ENCODE peak calls at places on chromosomes 1 and 21, in nine cellular contexts. One of them, this sample, is unnamed.

GRCh38 chr1:175317309-175317708 is 124.7 kb upstream of the KIAA0040 start:
- DNase-seq in HCT116: peak; percentile 13
- DNase-seq in WERI-Rb-1: no peak
- DNase-seq in heart right ventricle: no peak
- DNase-seq in progenitor cell of endocrine pancreas: no peak
- DNase-seq in spleen: no peak
- DNase-seq in stomach: no peak
- DNase-seq in right lobe of liver: no peak
- DNase-seq in left lung: no peak
- DNase-seq in this sample: no peak

GRCh38 chr1:65056234-65056633 is 89.9 kb upstream of the JAK1 start:
- DNase-seq in HCT116: no peak
- DNase-seq in heart right ventricle: no peak
- DNase-seq in spleen: no peak
- DNase-seq in right lobe of liver: no peak
- DNase-seq in WERI-Rb-1: no peak
- DNase-seq in left lung: no peak
- DNase-seq in stomach: no peak
- DNase-seq in progenitor cell of endocrine pancreas: no peak
- DNase-seq in this sample: no peak

GRCh38 chr21:29938968-29939858 is 583 bp downstream of the GRIK1 start:
- DNase-seq in WERI-Rb-1: peak; percentile 65
- DNase-seq in right lobe of liver: peak; percentile 47
- DNase-seq in stomach: no peak
- DNase-seq in HCT116: no peak
- DNase-seq in progenitor cell of endocrine pancreas: peak; percentile 20
- DNase-seq in heart right ventricle: peak; percentile 9
- DNase-seq in spleen: peak; percentile 68
- DNase-seq in left lung: no peak
- DNase-seq in this sample: peak; percentile 72

GRCh38 chr1:59635057-59635456 is 179.7 kb upstream of the HOOK1 start:
- DNase-seq in WERI-Rb-1: no peak
- DNase-seq in spleen: no peak
- DNase-seq in heart right ventricle: no peak
- DNase-seq in HCT116: no peak
- DNase-seq in right lobe of liver: no peak
- DNase-seq in stomach: no peak
- DNase-seq in progenitor cell of endocrine pancreas: no peak
- DNase-seq in left lung: no peak
- DNase-seq in this sample: no peak

GRCh38 chr1:53862507-53862906 is 24.4 kb upstream of the NDC1 start:
- DNase-seq in stomach: no peak
- DNase-seq in right lobe of liver: no peak
- DNase-seq in spleen: no peak
- DNase-seq in WERI-Rb-1: no peak
- DNase-seq in heart right ventricle: no peak
- DNase-seq in left lung: no peak
- DNase-seq in progenitor cell of endocrine pancreas: no peak
- DNase-seq in HCT116: no peak
- DNase-seq in this sample: no peak

GRCh38 chr1:38285807-38286530 is 239.4 kb upstream of the POU3F1 start:
- DNase-seq in spleen: no peak
- DNase-seq in HCT116: no peak
- DNase-seq in stomach: no peak
- DNase-seq in WERI-Rb-1: peak; percentile 94
- DNase-seq in right lobe of liver: no peak
- DNase-seq in left lung: no peak
- DNase-seq in heart right ventricle: no peak
- DNase-seq in progenitor cell of endocrine pancreas: no peak
- DNase-seq in this sample: peak; percentile 44

GRCh38 chr1:209670441-209671082 is 4.7 kb upstream of the G0S2 start:
- DNase-seq in left lung: no peak
- DNase-seq in right lobe of liver: peak; percentile 65
- DNase-seq in progenitor cell of endocrine pancreas: no peak
- DNase-seq in HCT116: no peak
- DNase-seq in WERI-Rb-1: no peak
- DNase-seq in stomach: no peak
- DNase-seq in spleen: no peak
- DNase-seq in heart right ventricle: no peak
- DNase-seq in this sample: no peak

GRCh38 chr1:208476825-208477170 is 232.6 kb upstream of the PLXNA2 start:
- DNase-seq in WERI-Rb-1: no peak
- DNase-seq in HCT116: no peak
- DNase-seq in stomach: no peak
- DNase-seq in left lung: no peak
- DNase-seq in right lobe of liver: no peak
- DNase-seq in spleen: no peak
- DNase-seq in progenitor cell of endocrine pancreas: no peak
- DNase-seq in heart right ventricle: no peak
- DNase-seq in this sample: no peak

GRCh38 chr1:59526240-59526639 is 229.3 kb downstream of the FGGY start:
- DNase-seq in progenitor cell of endocrine pancreas: no peak
- DNase-seq in left lung: no peak
- DNase-seq in stomach: no peak
- DNase-seq in HCT116: no peak
- DNase-seq in WERI-Rb-1: no peak
- DNase-seq in right lobe of liver: no peak
- DNase-seq in heart right ventricle: no peak
- DNase-seq in spleen: no peak
- DNase-seq in this sample: no peak

GRCh38 chr1:40303790-40304189 is 13.3 kb downstream of the COL9A2 start:
- DNase-seq in stomach: no peak
- DNase-seq in right lobe of liver: no peak
- DNase-seq in WERI-Rb-1: no peak
- DNase-seq in heart right ventricle: no peak
- DNase-seq in spleen: no peak
- DNase-seq in HCT116: no peak
- DNase-seq in left lung: no peak
- DNase-seq in progenitor cell of endocrine pancreas: no peak
- DNase-seq in this sample: no peak

GRCh38 chr1:83546863-83547262 is 452.1 kb downstream of the TTLL7 start:
- DNase-seq in spleen: no peak
- DNase-seq in progenitor cell of endocrine pancreas: no peak
- DNase-seq in stomach: no peak
- DNase-seq in WERI-Rb-1: peak; percentile 8
- DNase-seq in heart right ventricle: no peak
- DNase-seq in HCT116: no peak
- DNase-seq in left lung: no peak
- DNase-seq in right lobe of liver: no peak
- DNase-seq in this sample: no peak

GRCh38 chr1:230109871-230110667 is 43.0 kb downstream of the GALNT2 start:
- DNase-seq in WERI-Rb-1: peak; percentile 77
- DNase-seq in HCT116: no peak
- DNase-seq in heart right ventricle: no peak
- DNase-seq in progenitor cell of endocrine pancreas: no peak
- DNase-seq in stomach: peak; percentile 48
- DNase-seq in spleen: peak; percentile 85
- DNase-seq in left lung: no peak
- DNase-seq in right lobe of liver: no peak
- DNase-seq in this sample: no peak

GRCh38 chr1:54965624-54966340 is 14.6 kb upstream of the TMEM61 start:
- DNase-seq in right lobe of liver: no peak
- DNase-seq in spleen: peak; percentile 82
- DNase-seq in progenitor cell of endocrine pancreas: no peak
- DNase-seq in heart right ventricle: peak; percentile 50
- DNase-seq in stomach: peak; percentile 62
- DNase-seq in WERI-Rb-1: no peak
- DNase-seq in HCT116: peak; percentile 35
- DNase-seq in left lung: peak; percentile 71
- DNase-seq in this sample: no peak

GRCh38 chr21:44415073-44416025 is 40.0 kb upstream of the LRRC3 start:
- DNase-seq in WERI-Rb-1: peak; percentile 4
- DNase-seq in progenitor cell of endocrine pancreas: no peak
- DNase-seq in stomach: no peak
- DNase-seq in heart right ventricle: no peak
- DNase-seq in HCT116: no peak
- DNase-seq in right lobe of liver: peak; percentile 31
- DNase-seq in spleen: peak; percentile 27
- DNase-seq in left lung: peak; percentile 10
- DNase-seq in this sample: peak; percentile 8

GRCh38 chr1:221117548-221117951 is 238.3 kb downstream of the HLX start:
- DNase-seq in progenitor cell of endocrine pancreas: no peak
- DNase-seq in left lung: peak; percentile 48
- DNase-seq in right lobe of liver: peak; percentile 67
- DNase-seq in spleen: no peak
- DNase-seq in stomach: no peak
- DNase-seq in heart right ventricle: peak; percentile 24
- DNase-seq in HCT116: no peak
- DNase-seq in WERI-Rb-1: no peak
- DNase-seq in this sample: no peak

GRCh38 chr21:34690041-34690792 is 21.4 kb downstream of the CLIC6 start:
- DNase-seq in spleen: no peak
- DNase-seq in stomach: peak; percentile 52
- DNase-seq in right lobe of liver: no peak
- DNase-seq in HCT116: peak; percentile 66
- DNase-seq in progenitor cell of endocrine pancreas: no peak
- DNase-seq in heart right ventricle: no peak
- DNase-seq in left lung: no peak
- DNase-seq in WERI-Rb-1: no peak
- DNase-seq in this sample: no peak

GRCh38 chr1:211382182-211382713 is 55.6 kb downstream of the TRAF5 start:
- DNase-seq in HCT116: no peak
- DNase-seq in spleen: no peak
- DNase-seq in heart right ventricle: no peak
- DNase-seq in right lobe of liver: no peak
- DNase-seq in stomach: no peak
- DNase-seq in left lung: no peak
- DNase-seq in WERI-Rb-1: no peak
- DNase-seq in progenitor cell of endocrine pancreas: no peak
- DNase-seq in this sample: no peak

GRCh38 chr1:104387716-104388508 is 638.2 kb downstream of the AMY1C start:
- DNase-seq in spleen: no peak
- DNase-seq in heart right ventricle: no peak
- DNase-seq in left lung: no peak
- DNase-seq in stomach: no peak
- DNase-seq in HCT116: no peak
- DNase-seq in WERI-Rb-1: no peak
- DNase-seq in right lobe of liver: no peak
- DNase-seq in progenitor cell of endocrine pancreas: no peak
- DNase-seq in this sample: no peak

GRCh38 chr1:47894718-47895393 is 102.3 kb downstream of the TRABD2B start:
- DNase-seq in stomach: peak; percentile 50
- DNase-seq in spleen: no peak
- DNase-seq in HCT116: no peak
- DNase-seq in right lobe of liver: no peak
- DNase-seq in left lung: peak; percentile 43
- DNase-seq in WERI-Rb-1: no peak
- DNase-seq in heart right ventricle: no peak
- DNase-seq in progenitor cell of endocrine pancreas: no peak
- DNase-seq in this sample: no peak

GRCh38 chr1:17161137-17161700 is 42.0 kb upstream of the PADI2 start:
- DNase-seq in HCT116: no peak
- DNase-seq in right lobe of liver: no peak
- DNase-seq in heart right ventricle: no peak
- DNase-seq in left lung: no peak
- DNase-seq in WERI-Rb-1: no peak
- DNase-seq in progenitor cell of endocrine pancreas: no peak
- DNase-seq in spleen: no peak
- DNase-seq in stomach: no peak
- DNase-seq in this sample: peak; percentile 50

GRCh38 chr1:89276690-89277089 is 4.0 kb upstream of the GBP5 start:
- DNase-seq in stomach: no peak
- DNase-seq in progenitor cell of endocrine pancreas: no peak
- DNase-seq in left lung: no peak
- DNase-seq in WERI-Rb-1: no peak
- DNase-seq in right lobe of liver: no peak
- DNase-seq in spleen: no peak
- DNase-seq in heart right ventricle: no peak
- DNase-seq in HCT116: no peak
- DNase-seq in this sample: no peak
- TF ChIP-seq CTCF in stomach: no peak
- TF ChIP-seq CTCF in progenitor cell of endocrine pancreas: no peak
- TF ChIP-seq CTCF in left lung: no peak
- TF ChIP-seq CTCF in WERI-Rb-1: no peak
- TF ChIP-seq CTCF in right lobe of liver: no peak
- TF ChIP-seq CTCF in spleen: no peak
- TF ChIP-seq CTCF in heart right ventricle: no peak
- TF ChIP-seq CTCF in HCT116: peak; percentile 21
- TF ChIP-seq CTCF in this sample: no peak

DNA sequence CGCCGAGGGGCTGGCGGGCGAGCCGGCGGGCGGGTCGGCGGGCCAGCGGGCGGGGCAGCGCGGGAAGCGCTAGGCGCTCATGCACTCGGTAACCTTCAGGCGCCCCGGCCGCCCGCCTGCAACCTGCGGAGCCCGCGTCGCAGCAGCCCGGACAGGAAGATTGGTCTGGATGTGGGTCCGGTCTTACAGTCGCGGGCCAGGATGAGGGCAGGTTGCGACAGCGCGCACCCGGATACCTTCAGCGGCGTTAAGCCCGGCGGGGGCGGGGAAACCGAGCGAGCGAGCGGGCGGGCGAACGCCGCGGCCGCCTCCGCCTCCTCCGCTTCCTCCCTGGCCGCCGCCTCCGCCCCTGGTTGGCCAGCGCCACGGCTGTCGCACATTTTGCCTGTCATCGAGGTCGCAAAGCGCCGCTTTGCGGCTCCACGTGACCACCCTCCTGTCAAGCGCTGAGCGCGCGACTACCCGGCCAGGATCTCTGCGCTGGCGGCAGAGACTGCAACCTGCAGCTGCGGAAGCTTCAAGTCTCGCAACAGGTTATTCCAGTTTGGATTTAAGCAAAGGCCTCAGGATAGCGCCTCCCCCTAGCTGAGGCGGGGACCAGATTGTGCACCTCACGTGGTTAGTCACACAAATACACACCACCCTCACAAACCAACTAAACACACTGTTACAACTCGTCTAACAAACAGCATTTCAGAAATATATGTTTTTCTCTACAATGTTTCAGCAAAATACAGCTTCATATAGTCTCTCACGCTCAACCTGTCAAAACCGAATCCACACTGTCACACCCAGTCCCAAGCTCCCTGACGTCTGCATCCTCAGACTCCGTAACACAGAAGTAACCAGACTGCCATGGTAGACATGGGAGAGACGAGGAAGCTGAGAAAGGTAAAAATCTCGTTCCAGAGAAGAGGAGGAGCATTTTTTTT is at the start of gene FAF1:
- DNase-seq in spleen: peak; percentile 100
- DNase-seq in WERI-Rb-1: peak; percentile 98
- DNase-seq in stomach: peak; percentile 98
- DNase-seq in progenitor cell of endocrine pancreas: peak; percentile 98
- DNase-seq in HCT116: peak; percentile 99
- DNase-seq in left lung: peak; percentile 97
- DNase-seq in heart right ventricle: peak; percentile 97
- DNase-seq in right lobe of liver: peak; percentile 98
- DNase-seq in this sample: peak; percentile 97
- TF ChIP-seq CTCF in spleen: peak; percentile 32
- TF ChIP-seq CTCF in WERI-Rb-1: peak; percentile 37
- TF ChIP-seq CTCF in stomach: peak; percentile 27
- TF ChIP-seq CTCF in progenitor cell of endocrine pancreas: peak; percentile 54
- TF ChIP-seq CTCF in HCT116: no peak
- TF ChIP-seq CTCF in left lung: peak; percentile 36
- TF ChIP-seq CTCF in heart right ventricle: peak; percentile 23
- TF ChIP-seq CTCF in right lobe of liver: peak; percentile 37
- TF ChIP-seq CTCF in this sample: peak; percentile 65

GRCh38 chr1:8598060-8598724 is 219.2 kb downstream of the RERE start:
- DNase-seq in stomach: peak; percentile 50
- DNase-seq in right lobe of liver: no peak
- DNase-seq in WERI-Rb-1: peak; percentile 78
- DNase-seq in heart right ventricle: no peak
- DNase-seq in progenitor cell of endocrine pancreas: no peak
- DNase-seq in left lung: no peak
- DNase-seq in spleen: no peak
- DNase-seq in HCT116: no peak
- DNase-seq in this sample: no peak
- TF ChIP-seq CTCF in stomach: peak; percentile 30
- TF ChIP-seq CTCF in right lobe of liver: no peak
- TF ChIP-seq CTCF in WERI-Rb-1: peak; percentile 72
- TF ChIP-seq CTCF in heart right ventricle: peak; percentile 52
- TF ChIP-seq CTCF in progenitor cell of endocrine pancreas: peak; percentile 43
- TF ChIP-seq CTCF in left lung: peak; percentile 15
- TF ChIP-seq CTCF in spleen: peak; percentile 24
- TF ChIP-seq CTCF in HCT116: no peak
- TF ChIP-seq CTCF in this sample: peak; percentile 55

GRCh38 chr1:93874025-93874651 is 4.9 kb downstream of the DNTTIP2 start:
- DNase-seq in left lung: no peak
- DNase-seq in progenitor cell of endocrine pancreas: no peak
- DNase-seq in spleen: no peak
- DNase-seq in WERI-Rb-1: peak; percentile 12
- DNase-seq in stomach: no peak
- DNase-seq in HCT116: no peak
- DNase-seq in heart right ventricle: no peak
- DNase-seq in right lobe of liver: no peak
- DNase-seq in this sample: no peak
- TF ChIP-seq CTCF in left lung: peak; percentile 46
- TF ChIP-seq CTCF in progenitor cell of endocrine pancreas: peak; percentile 65
- TF ChIP-seq CTCF in spleen: no peak
- TF ChIP-seq CTCF in WERI-Rb-1: peak; percentile 68
- TF ChIP-seq CTCF in stomach: peak; percentile 38
- TF ChIP-seq CTCF in HCT116: no peak
- TF ChIP-seq CTCF in heart right ventricle: peak; percentile 43
- TF ChIP-seq CTCF in right lobe of liver: peak; percentile 34
- TF ChIP-seq CTCF in this sample: peak; percentile 84